ENCODE peak calls at places on chromosomes 12 and 14, in four cellular contexts. G is progenitor cell of endocrine pancreas, Z is type B pancreatic cell, N is natural killer cell. Y is an unnamed sample.

GRCh38 chr12:93438266-93439050 is 3.3 kb downstream of the UBE2N start:
- DNase-seq in G (no peak), Z (no peak), N (no peak), Y (no peak)

GRCh38 chr14:75699331-75699730 is 38.3 kb downstream of the TTLL5 start:
- DNase-seq in G (no peak), N (no peak), Z (no peak), Y (no peak)

GRCh38 chr12:72269491-72269890 is 2.7 kb upstream of the TRHDE start:
- DNase-seq in G (no peak), Z (no peak), N (no peak), Y (no peak)

GRCh38 chr12:19764408-19764807 is 325.1 kb downstream of the AEBP2 start:
- DNase-seq in N (no peak), G (no peak), Z (no peak), Y (no peak)

GRCh38 chr14:82710257-82710841 is 1176.7 kb upstream of the SEL1L start:
- DNase-seq in Z (peak), N (no peak), G (peak), Y (no peak)

GRCh38 chr14:93430889-93431670 is at the start of gene UNC79:
- DNase-seq in N (no peak), G (peak), Z (peak), Y (no peak)

GRCh38 chr14:92687681-92688433 is 60.6 kb downstream of the LGMN start:
- DNase-seq in Z (no peak), G (peak), N (no peak), Y (no peak)

GRCh38 chr12:38543151-38543550 is 226.6 kb downstream of the ALG10B start:
- DNase-seq in N (no peak), G (no peak), Z (no peak), Y (no peak)

GRCh38 chr14:34120185-34120977 is 169.5 kb upstream of the EGLN3 start:
- DNase-seq in N (no peak), Z (no peak), G (no peak), Y (no peak)

GRCh38 chr14:81471062-81471461 is 62.6 kb downstream of the SEL1L start:
- DNase-seq in G (no peak), N (no peak), Z (no peak), Y (no peak)

GRCh38 chr12:113700943-113701342 is 229.3 kb upstream of the LHX5 start:
- DNase-seq in G (no peak), Z (no peak), N (no peak), Y (no peak)

GRCh38 chr14:80464531-80465149 is 253.3 kb upstream of the DIO2 start:
- DNase-seq in G (no peak), N (no peak), Z (no peak), Y (no peak)

GRCh38 chr14:31038521-31039166 is 12.5 kb upstream of the STRN3 start:
- DNase-seq in G (no peak), Z (no peak), N (no peak), Y (no peak)

GRCh38 chr12:53958128-53958527 is 3.4 kb downstream of the HOXC12 start:
- DNase-seq in N (no peak), G (no peak), Z (no peak), Y (no peak)

GRCh38 chr14:50397461-50398196 is 948 bp upstream of the CDKL1 start:
- DNase-seq in G (no peak), N (no peak), Z (no peak), Y (no peak)

GRCh38 chr12:92955997-92956663 is 27.0 kb upstream of the EEA1 start:
- DNase-seq in N (no peak), Z (no peak), G (no peak), Y (no peak)

GRCh38 chr14:34355584-34356266 is 106.3 kb downstream of the SPTSSA start:
- DNase-seq in G (no peak), N (no peak), Z (no peak), Y (no peak)

GRCh38 chr14:77342726-77343397 is 22.0 kb downstream of the GSTZ1 start:
- DNase-seq in N (no peak), Z (no peak), G (no peak), Y (no peak)

GRCh38 chr12:116454950-116455447 is 104.2 kb upstream of the MAP1LC3B2 start:
- DNase-seq in Z (no peak), G (no peak), N (no peak), Y (no peak)

GRCh38 chr14:33273978-33274377 is 335.3 kb downstream of the NPAS3 start:
- DNase-seq in N (no peak), Z (no peak), G (no peak), Y (no peak)

GRCh38 chr12:3777206-3777809 is 24.4 kb upstream of the CRACR2A start:
- DNase-seq in N (no peak), G (no peak), Z (no peak), Y (no peak)

GRCh38 chr12:30908389-30909087 is 18.0 kb upstream of the TSPAN11 start:
- DNase-seq in N (no peak), G (no peak), Z (no peak), Y (no peak)

GRCh38 chr12:2431810-2432209 is 363.0 kb upstream of the FKBP4 start:
- DNase-seq in G (no peak), N (no peak), Z (no peak), Y (no peak)

GRCh38 chr14:100384819-100385813 is 62.0 kb downstream of the SLC25A47 start:
- DNase-seq in G (no peak), Z (no peak), N (no peak), Y (no peak)
- TF ChIP-seq CTCF in G (peak), Z (peak), N (no peak), Y (peak)

GRCh38 chr12:110846615-110847566 is at the start of gene CCDC63:
- DNase-seq in N (peak), G (peak), Z (peak), Y (peak)
- TF ChIP-seq CTCF in N (no peak), G (peak), Z (peak), Y (peak)

GRCh38 chr12:4911316-4911994 is 1.8 kb downstream of the KCNA1 start:
- DNase-seq in G (no peak), N (no peak), Z (no peak), Y (no peak)

GRCh38 chr12:4910502-4911315 is 1.0 kb downstream of the KCNA1 start:
- DNase-seq in N (no peak), G (peak), Z (no peak), Y (no peak)

GRCh38 chr12:4909397-4909733 is 340 bp upstream of the KCNA1 start:
- DNase-seq in Z (peak), G (peak), N (no peak), Y (no peak)

GRCh38 chr12:4909734-4910501 is at the start of gene KCNA1:
- DNase-seq in Z (peak), G (peak), N (no peak), Y (no peak)

DNA sequence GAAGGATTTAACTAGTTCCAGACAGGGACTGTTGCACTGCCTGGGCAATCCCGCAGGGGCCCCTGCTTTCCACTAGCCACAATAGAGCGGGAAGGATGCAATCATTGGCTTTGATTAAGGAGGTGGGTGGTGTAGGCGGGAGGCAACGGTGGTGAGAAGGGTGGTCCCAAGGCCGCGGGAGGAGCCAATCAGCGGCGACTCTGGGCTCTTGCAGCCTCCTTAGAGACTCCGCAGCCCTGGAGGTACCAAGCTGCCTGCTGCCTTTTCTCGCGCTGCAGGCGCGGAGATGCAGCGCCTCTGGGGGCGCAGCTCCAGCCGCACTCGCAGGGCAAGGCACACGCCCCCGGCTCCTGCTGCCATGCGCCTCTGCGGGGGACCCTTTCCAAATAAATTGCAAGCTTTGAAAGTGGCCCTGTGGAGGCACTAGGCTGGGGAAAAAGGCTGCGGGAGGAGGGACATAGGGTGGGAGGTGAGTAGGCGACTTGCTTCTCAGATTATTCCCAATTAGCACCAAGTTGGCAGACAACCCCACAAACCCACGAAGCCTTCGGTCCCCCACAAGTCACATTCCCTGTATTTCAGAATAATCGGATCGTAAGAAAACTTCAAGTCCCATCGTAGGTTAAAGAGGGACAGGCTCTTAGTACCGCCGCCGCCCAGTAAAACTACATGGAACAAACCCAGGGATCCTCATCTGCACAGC is 860 bp upstream of the KCNA1 start:
- DNase-seq in N (no peak), Z (peak), G (peak), Y (no peak)
- TF ChIP-seq CTCF in N (no peak), Z (peak), G (peak), Y (peak)

DNA sequence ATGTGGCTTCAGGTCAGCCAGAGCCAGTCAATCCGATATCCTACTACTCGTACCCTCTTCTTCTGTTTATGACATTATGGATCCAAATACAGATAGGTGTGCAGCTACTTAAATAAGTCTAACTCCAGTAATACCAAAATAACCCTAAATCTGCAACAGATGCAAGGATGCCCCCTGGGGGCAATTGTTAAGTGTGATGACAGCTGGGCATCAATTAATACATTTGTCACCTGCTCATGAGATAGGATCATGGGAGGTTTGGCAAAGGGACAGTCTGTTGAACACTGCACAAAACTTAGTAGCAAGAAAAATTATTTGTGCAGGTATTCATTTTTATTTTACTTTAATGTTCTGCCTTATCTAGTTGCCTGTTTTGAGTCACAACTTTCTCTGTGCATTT is 83.2 kb downstream of the SLC38A6 start:
- DNase-seq in N (no peak), G (no peak), Z (no peak), Y (no peak)
- TF ChIP-seq CTCF in N (no peak), G (no peak), Z (no peak), Y (no peak)

GRCh38 chr12:107394693-107395092 is 290.9 kb upstream of the PWP1 start:
- DNase-seq in Z (no peak), N (no peak), G (no peak), Y (no peak)

GRCh38 chr12:107398101-107398500 is 287.5 kb upstream of the PWP1 start:
- DNase-seq in Z (no peak), G (no peak), N (no peak), Y (no peak)

GRCh38 chr12:107396991-107397390 is 288.6 kb upstream of the PWP1 start:
- DNase-seq in G (no peak), Z (no peak), N (no peak), Y (no peak)

GRCh38 chr12:107393043-107393725 is 292.4 kb upstream of the PWP1 start:
- DNase-seq in G (no peak), N (no peak), Z (no peak), Y (no peak)

GRCh38 chr12:107395817-107396216 is 289.8 kb upstream of the PWP1 start:
- DNase-seq in N (no peak), Z (no peak), G (no peak), Y (no peak)
- TF ChIP-seq CTCF in N (no peak), Z (no peak), G (no peak), Y (no peak)

Y was measured in osteocyte.